ENCODE peak calls at places on chromosomes 13 and 19, in ten cellular contexts. Z, U, A, H, O, P, J, E, K and G are unnamed samples.
A peak's percentile ranks its signal among the peaks of the same experiment; 100 is the strongest.

GRCh38 chr19:43380771-43381386 is 27.4 kb downstream of the CD177 start:
- DNase-seq in Z (no peak), U (no peak), A (no peak), H (no peak), O (no peak), P (no peak), J (no peak), E (no peak), K (peak; percentile 27), G (no peak)

GRCh38 chr19:6481541-6482342 is at the start of gene DENND1C:
- DNase-seq in Z (peak; percentile 40), U (peak; percentile 54), A (peak; percentile 70), H (peak; percentile 61), O (peak; percentile 66), P (peak; percentile 64), J (no peak), E (no peak), K (no peak), G (no peak)

GRCh38 chr19:48480476-48481190 is 11.5 kb downstream of the CYTH2 start:
- DNase-seq in Z (peak; percentile 55), U (no peak), A (no peak), H (peak; percentile 44), O (peak; percentile 66), P (no peak), J (no peak), E (peak; percentile 71), K (no peak), G (peak; percentile 53)

GRCh38 chr13:51697855-51698254 is 106.1 kb downstream of the DHRS12 start:
- DNase-seq in Z (no peak), U (peak; percentile 34), A (no peak), H (no peak), O (no peak), P (no peak), J (no peak), E (no peak), K (no peak), G (no peak)

GRCh38 chr13:30735025-30735967 is at the start of gene ALOX5AP:
- DNase-seq in Z (no peak), U (no peak), A (no peak), H (no peak), O (no peak), P (peak; percentile 43), J (no peak), E (no peak), K (no peak), G (no peak)

GRCh38 chr19:7868671-7869452 is 5.3 kb downstream of the PRR36 start:
- DNase-seq in Z (peak; percentile 74), U (peak; percentile 92), A (peak; percentile 91), H (peak; percentile 95), O (peak; percentile 87), P (peak; percentile 67), J (peak; percentile 76), E (peak; percentile 80), K (peak; percentile 74), G (peak; percentile 39)

GRCh38 chr13:99218969-99219368 is 18.3 kb downstream of the UBAC2 start:
- DNase-seq in Z (no peak), U (no peak), A (no peak), H (no peak), O (no peak), P (no peak), J (no peak), E (no peak), K (no peak), G (no peak)

GRCh38 chr13:57224414-57224813 is 57.4 kb downstream of the PRR20E start:
- DNase-seq in Z (no peak), U (no peak), A (no peak), H (no peak), O (no peak), P (no peak), J (no peak), E (no peak), K (no peak), G (no peak)

GRCh38 chr19:46950526-46951235 is 69.0 kb upstream of the NPAS1 start:
- DNase-seq in Z (no peak), U (no peak), A (no peak), H (no peak), O (peak; percentile 51), P (no peak), J (no peak), E (no peak), K (peak; percentile 5), G (no peak)

GRCh38 chr19:47215581-47215980 is 15.4 kb downstream of the BBC3 start:
- DNase-seq in Z (no peak), U (no peak), A (no peak), H (no peak), O (peak; percentile 77), P (no peak), J (no peak), E (no peak), K (no peak), G (no peak)

GRCh38 chr13:97627566-97627965 is 193.6 kb downstream of the RAP2A start:
- DNase-seq in Z (peak; percentile 54), U (peak; percentile 29), A (peak; percentile 20), H (peak; percentile 26), O (no peak), P (peak; percentile 53), J (peak; percentile 18), E (peak; percentile 79), K (peak; percentile 53), G (peak; percentile 85)

DNA sequence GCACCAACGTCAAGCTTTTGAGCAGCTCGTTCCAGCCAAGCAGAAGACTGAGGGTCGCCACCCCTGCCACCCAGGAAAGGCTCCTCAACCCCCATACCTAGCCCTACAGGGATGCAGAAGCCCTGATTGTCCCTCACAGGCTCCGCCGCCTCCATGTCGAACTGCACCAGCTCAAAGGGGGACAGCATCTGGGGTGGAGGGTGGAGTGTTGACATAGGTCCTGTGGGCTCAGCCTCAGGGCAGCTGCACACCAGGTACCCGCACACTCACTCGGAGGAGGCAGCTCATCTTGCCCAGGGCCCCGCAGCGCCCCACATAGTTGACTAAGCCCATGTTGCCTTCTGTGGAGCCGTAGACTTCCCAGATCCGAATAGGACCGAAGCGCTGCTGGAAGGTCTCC is 11.6 kb downstream of the SLC27A5 start:
- DNase-seq in Z (no peak), U (no peak), A (no peak), H (no peak), O (peak; percentile 28), P (no peak), J (no peak), E (no peak), K (no peak), G (no peak)
- TF ChIP-seq CTCF in Z (no peak), U (no peak), A (no peak), H (no peak), O (no peak), P (no peak), J (no peak), E (no peak), K (no peak), G (no peak)

GRCh38 chr19:18761531-18762110 is 29.5 kb downstream of the COMP start:
- DNase-seq in Z (no peak), U (no peak), A (no peak), H (no peak), O (no peak), P (no peak), J (no peak), E (no peak), K (no peak), G (no peak)

GRCh38 chr19:18765224-18765623 is 25.9 kb downstream of the COMP start:
- DNase-seq in Z (no peak), U (no peak), A (no peak), H (no peak), O (peak; percentile 59), P (no peak), J (no peak), E (no peak), K (no peak), G (no peak)

GRCh38 chr19:18764591-18765051 is 26.5 kb downstream of the COMP start:
- DNase-seq in Z (no peak), U (no peak), A (no peak), H (no peak), O (no peak), P (no peak), J (no peak), E (no peak), K (no peak), G (no peak)

GRCh38 chr19:18762125-18763023 is 28.7 kb downstream of the COMP start:
- DNase-seq in Z (peak; percentile 74), U (peak; percentile 31), A (no peak), H (peak; percentile 38), O (peak; percentile 91), P (peak; percentile 88), J (peak; percentile 90), E (peak; percentile 87), K (peak; percentile 94), G (peak; percentile 35)

GRCh38 chr19:18763674-18764590 is 27.2 kb downstream of the COMP start:
- DNase-seq in Z (no peak), U (no peak), A (no peak), H (no peak), O (no peak), P (no peak), J (peak; percentile 95), E (peak; percentile 89), K (peak; percentile 98), G (no peak)
- TF ChIP-seq CTCF in Z (no peak), U (no peak), A (no peak), H (no peak), O (no peak), P (no peak), J (no peak), E (no peak), K (no peak), G (no peak)

DNA sequence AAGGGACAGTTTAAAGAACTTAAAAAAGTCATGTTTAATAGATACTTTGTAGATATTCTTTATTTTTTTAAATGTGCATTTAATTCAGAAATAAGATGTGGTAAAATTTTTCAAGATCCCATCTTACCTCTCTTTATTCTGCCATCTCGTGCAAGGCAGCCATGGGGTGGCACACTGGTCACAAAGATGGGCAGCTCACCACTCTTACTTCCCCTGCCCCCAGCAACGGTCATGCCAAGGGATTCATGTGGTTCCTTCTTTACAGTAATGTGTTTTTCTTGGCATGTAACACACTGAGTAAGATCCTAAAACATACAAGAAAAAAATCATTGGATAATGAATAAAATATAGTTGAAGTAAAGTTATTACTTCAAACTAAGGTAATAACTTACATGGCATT is 64.2 kb downstream of the LNX2 start:
- DNase-seq in Z (no peak), U (no peak), A (no peak), H (no peak), O (no peak), P (no peak), J (no peak), E (peak; percentile 49), K (peak; percentile 29), G (peak; percentile 88)
- TF ChIP-seq CTCF in Z (no peak), U (peak; percentile 15), A (no peak), H (no peak), O (no peak), P (no peak), J (no peak), E (peak; percentile 35), K (no peak), G (peak; percentile 44)

DNA sequence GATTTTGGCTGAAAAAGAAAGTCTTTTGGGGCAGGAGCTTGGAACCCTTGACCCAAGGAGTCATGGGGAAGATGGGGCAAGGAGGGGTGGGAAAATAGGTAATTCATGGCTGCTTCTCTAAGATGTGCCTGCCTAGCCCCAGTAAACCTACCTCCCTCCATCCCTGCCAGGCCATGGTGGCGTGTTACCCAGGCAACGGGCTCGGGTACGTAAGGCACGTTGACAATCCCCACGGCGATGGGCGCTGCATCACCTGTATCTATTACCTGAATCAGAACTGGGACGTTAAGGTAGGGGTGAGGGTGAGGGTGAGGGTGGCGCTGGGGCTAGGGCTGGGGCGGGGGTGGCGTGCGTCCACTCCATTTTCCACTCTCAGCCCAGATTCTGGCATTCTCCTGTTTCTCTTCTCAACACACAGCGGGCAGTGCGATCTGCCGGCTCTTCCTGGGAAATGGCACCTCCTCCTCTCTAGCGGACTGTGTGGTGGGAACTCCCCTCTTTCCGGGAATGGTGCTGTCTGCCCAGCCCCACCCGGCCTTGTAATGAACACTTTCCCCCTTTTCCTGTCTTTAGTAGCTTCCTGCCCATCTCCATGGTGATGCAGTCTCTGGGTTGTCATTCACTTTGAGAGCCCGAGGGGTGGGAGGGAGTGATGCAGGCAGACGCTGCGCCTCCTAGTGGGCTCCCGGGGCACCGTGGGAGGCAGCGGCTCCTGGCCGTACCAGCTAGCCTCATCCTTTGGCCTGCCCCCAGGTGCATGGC is 7.6 kb downstream of the EGLN2 start:
- DNase-seq in Z (peak; percentile 87), U (peak; percentile 77), A (peak; percentile 97), H (peak; percentile 96), O (peak; percentile 71), P (peak; percentile 71), J (peak; percentile 62), E (peak; percentile 88), K (peak; percentile 63), G (peak; percentile 96)
- TF ChIP-seq CTCF in Z (peak; percentile 67), U (peak; percentile 96), A (peak; percentile 93), H (peak; percentile 77), O (peak; percentile 56), P (peak; percentile 78), J (peak; percentile 52), E (peak; percentile 68), K (peak; percentile 79), G (peak; percentile 99)